ENCODE peak calls at places on chromosomes 6 and 20, in five cellular contexts. R, P, U, C and G are unnamed samples.

GRCh38 chr6:158796353-158796752 is 22.8 kb downstream of the EZR start:
- DNase-seq in R (no peak), P (no peak), U (no peak), C (no peak), G (peak)

GRCh38 chr6:98037571-98037970 is 754.6 kb upstream of the MMS22L start:
- DNase-seq in R (no peak), P (no peak), U (no peak), C (no peak), G (no peak)

GRCh38 chr6:111604259-111605099 is 1.2 kb downstream of the TRAF3IP2 start:
- DNase-seq in R (peak), P (peak), U (peak), C (peak), G (peak)

GRCh38 chr20:62381202-62381797 is 5.6 kb upstream of the RPS21 start:
- DNase-seq in R (no peak), P (peak), U (no peak), C (peak), G (no peak)

GRCh38 chr6:151661928-151662327 is 145.6 kb upstream of the ESR1 start:
- DNase-seq in R (no peak), P (no peak), U (no peak), C (no peak), G (no peak)

GRCh38 chr20:36097751-36098151 is 56.8 kb upstream of the EPB41L1 start:
- DNase-seq in R (no peak), P (no peak), U (no peak), C (no peak), G (no peak)

GRCh38 chr6:109284675-109285074 is 97.6 kb downstream of the CD164 start:
- DNase-seq in R (no peak), P (no peak), U (no peak), C (no peak), G (no peak)

GRCh38 chr6:136226027-136226673 is 24.0 kb downstream of the MTFR2 start:
- DNase-seq in R (peak), P (no peak), U (peak), C (peak), G (peak)

GRCh38 chr6:85404497-85405174 is 45.2 kb upstream of the NT5E start:
- DNase-seq in R (no peak), P (no peak), U (no peak), C (peak), G (no peak)

GRCh38 chr6:21744321-21744720 is 150.8 kb downstream of the SOX4 start:
- DNase-seq in R (no peak), P (no peak), U (no peak), C (no peak), G (no peak)

GRCh38 chr6:108735310-108735990 is 112.8 kb upstream of the ARMC2 start:
- DNase-seq in R (no peak), P (no peak), U (no peak), C (no peak), G (peak)

GRCh38 chr6:122778961-122779671 is 400 bp upstream of the FABP7 start:
- DNase-seq in R (no peak), P (no peak), U (no peak), C (no peak), G (no peak)
- H3K4me3 ChIP-seq in R (no peak), P (no peak), U (no peak), C (no peak), G (no peak)

DNA sequence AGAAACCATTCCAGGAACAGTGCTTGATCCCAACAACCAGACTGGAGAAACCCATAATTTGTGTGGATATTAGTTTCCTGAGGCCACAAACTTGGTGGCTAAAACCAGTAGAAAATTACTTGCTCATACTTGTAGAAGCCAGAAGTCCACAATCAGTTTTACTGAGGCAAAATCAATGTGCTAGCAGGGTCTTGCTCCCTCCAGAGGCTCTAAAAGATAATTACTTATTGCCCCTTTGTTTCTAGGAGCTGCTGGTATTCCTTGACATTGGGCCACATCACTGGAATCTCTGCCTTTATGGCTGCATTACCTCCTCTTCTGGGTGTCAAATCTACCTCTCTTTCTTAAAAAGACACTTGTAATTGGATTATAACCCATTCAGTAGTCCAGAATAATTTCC is 142.2 kb upstream of the SAMD5 start:
- DNase-seq in R (peak), P (no peak), U (no peak), C (no peak), G (no peak)
- TF ChIP-seq CTCF in R (no peak), P (no peak), U (no peak), C (no peak), G (no peak)

DNA sequence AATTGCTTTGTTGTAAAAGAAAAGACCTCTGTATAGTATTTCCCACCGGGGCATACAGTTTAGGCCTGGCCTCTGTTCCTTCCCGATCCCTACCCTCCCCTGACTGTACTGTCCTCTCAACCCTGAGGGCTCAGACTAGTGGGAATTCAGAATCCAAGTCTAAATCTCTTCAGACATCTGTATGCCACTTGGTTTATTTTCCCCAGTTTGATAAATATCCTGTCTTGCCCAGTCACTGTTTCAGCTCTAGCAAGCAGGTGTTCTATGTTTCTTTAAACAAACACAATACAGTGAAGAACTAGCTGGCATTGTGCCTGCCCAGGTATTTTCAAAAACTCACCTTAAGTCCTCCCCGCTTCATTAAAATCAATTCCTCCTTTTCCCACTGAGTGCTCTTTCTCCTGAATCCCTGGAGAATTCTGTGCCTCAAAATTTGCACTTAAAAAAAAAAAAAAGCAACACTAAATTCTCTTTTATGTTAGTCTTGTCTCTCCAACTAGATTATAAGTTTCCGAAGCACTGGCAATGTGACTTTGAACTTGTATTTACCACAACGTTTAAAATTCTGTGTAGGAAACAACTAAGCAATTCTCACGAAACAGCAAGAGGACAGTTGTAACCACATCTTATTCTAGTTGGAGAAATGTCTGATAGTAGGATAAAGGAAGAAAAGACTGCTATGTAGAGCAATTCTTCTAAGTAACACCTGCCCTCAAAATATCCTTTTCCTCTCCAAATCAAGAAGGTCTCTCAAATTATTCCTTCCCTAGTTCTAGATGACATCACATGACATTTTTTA is 112.0 kb upstream of the CARMIL1 start:
- DNase-seq in R (no peak), P (no peak), U (no peak), C (no peak), G (no peak)
- H3K4me3 ChIP-seq in R (no peak), P (no peak), U (no peak), C (no peak), G (no peak)

GRCh38 chr6:30688569-30688968 is 2.1 kb upstream of the PPP1R18 start:
- DNase-seq in R (no peak), P (no peak), U (no peak), C (no peak), G (no peak)

GRCh38 chr6:30689022-30689865 is 1.5 kb downstream of the NRM start:
- DNase-seq in R (no peak), P (no peak), U (peak), C (no peak), G (no peak)

GRCh38 chr6:30686908-30687658 is 638 bp upstream of the PPP1R18 start:
- DNase-seq in R (peak), P (peak), U (peak), C (peak), G (peak)

GRCh38 chr6:30685977-30686907 is at the start of gene PPP1R18:
- DNase-seq in R (peak), P (peak), U (peak), C (peak), G (peak)

DNA sequence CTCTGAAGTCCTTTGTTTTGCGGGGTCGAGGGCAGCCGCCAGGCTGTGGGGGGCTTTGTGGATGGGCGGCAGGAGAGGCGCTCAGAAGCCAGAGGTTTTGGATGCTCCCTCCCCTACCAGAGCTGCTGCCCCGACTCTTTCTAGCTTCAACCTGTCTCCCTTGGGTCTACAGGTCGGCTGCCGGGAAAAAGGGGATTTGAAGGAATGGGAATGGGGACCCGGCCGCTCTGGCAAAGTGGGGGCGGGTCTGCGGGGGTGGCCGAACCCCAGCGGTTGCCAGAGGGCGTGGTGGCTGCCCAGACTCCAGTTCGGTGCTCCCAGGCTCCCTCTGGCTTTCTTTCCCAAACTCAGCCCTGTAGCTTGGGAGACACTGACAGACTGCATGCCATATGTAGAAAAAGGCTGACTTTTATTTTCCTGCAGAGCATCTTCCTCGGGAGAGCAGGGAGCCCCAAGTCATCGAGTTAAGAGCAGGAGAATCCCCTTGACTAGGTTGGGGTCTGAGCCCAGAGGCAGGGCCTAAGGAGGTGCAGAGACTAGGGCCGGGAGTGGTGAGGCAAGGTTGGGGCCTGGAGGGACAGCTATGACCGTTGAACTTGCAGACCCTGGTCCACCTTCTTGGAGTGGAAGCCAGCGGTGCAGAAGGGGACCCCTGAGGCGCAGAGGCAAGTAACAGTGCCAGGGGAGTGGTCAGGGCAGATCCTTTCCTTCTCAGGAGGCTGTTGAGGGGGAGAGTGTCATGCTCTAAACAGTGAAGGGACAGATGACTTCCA is 1.4 kb upstream of the PPP1R18 start:
- DNase-seq in R (peak), P (peak), U (peak), C (peak), G (no peak)
- TF ChIP-seq CTCF in R (no peak), P (no peak), U (no peak), C (peak), G (no peak)

DNA sequence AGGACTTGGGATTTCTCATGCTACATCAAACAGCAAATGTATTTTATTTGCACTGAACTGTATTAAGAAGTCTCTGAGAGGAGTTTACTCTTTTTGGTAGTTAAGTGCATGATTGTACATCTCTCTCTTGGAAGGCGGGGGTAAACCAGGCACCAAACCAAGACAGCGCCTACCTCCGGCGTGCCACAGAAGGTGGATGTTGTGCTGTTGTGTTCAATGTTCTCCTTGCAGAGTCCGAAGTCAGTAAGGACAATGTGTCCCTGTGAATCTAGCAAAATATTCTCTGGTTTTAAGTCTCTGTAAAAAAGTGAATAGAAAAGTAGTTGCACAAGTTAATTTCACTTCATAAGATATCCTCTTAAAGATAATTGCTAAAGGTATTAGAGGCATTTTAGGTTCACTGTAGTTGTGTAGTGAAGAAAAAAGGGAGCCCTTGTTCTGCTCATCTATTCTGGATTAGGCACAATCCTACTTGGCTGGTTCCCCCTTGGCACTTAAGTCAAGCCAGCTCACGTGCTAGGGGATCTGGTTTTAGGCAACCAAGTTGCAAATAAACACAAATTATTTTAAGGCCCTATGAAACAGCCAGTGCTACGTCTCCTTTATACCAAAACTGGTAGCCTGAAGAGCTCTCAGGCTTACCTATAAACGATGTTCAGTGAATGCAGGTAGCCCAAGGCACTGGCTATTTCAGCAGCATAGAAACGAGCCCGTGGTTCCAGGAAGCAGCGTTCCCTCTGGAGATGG is 119.8 kb upstream of the SLC2A12 start:
- DNase-seq in R (no peak), P (no peak), U (no peak), C (peak), G (no peak)
- H3K4me3 ChIP-seq in R (no peak), P (peak), U (no peak), C (peak), G (peak)

GRCh38 chr6:36200998-36201596 is 4.6 kb downstream of the BRPF3 start:
- DNase-seq in R (no peak), P (no peak), U (no peak), C (no peak), G (no peak)

GRCh38 chr6:36201612-36202011 is 5.1 kb downstream of the BRPF3 start:
- DNase-seq in R (no peak), P (no peak), U (no peak), C (no peak), G (no peak)

GRCh38 chr6:36204068-36204753 is 7.7 kb downstream of the BRPF3 start:
- DNase-seq in R (peak), P (no peak), U (no peak), C (no peak), G (no peak)

GRCh38 chr6:36200154-36200891 is 3.8 kb downstream of the BRPF3 start:
- DNase-seq in R (no peak), P (no peak), U (no peak), C (no peak), G (no peak)

DNA sequence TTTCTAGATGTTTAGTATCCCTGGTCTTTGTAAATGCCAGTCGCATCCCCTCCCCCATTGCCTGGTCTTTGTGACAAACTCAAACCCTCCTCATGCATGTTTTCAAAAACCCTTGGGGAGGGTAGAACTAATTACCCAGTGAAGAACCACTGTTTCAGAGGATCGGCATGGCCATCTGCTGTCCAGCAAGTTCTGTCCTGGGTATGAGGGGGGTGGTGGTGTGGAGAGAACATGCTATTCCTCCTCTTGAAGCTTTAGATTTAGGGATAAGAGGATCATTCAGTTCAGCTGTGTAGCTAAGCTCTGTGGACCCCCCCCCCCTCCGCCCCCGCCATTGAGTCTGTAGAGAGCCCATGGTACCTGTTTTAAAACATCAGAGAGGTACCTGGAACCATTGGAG is 5.6 kb downstream of the BRPF3 start:
- DNase-seq in R (no peak), P (no peak), U (no peak), C (no peak), G (no peak)
- TF ChIP-seq CTCF in R (no peak), P (no peak), U (no peak), C (no peak), G (no peak)